ENCODE peak calls at places on chromosomes 11 and 22, in nine cellular contexts. One of them, this sample, is unnamed.
A peak's percentile ranks its signal among the peaks of the same experiment; 100 is the strongest.

GRCh38 chr22:48052621-48052890 is 1290.1 kb downstream of the TBC1D22A start:
- DNase-seq in naive thymus-derived CD8-positive, alpha-beta T cell: no peak
- DNase-seq in thoracic aorta: no peak
- DNase-seq in activated CD4-positive, alpha-beta T cell treated with anti-CD3 and anti-CD28 coated beads, Interleukin-2, amount 50 U/mL, for 1 hour: no peak
- DNase-seq in Calu3: no peak
- DNase-seq in pancreas: no peak
- DNase-seq in SJSA1: peak; percentile 25
- DNase-seq in H9: peak; percentile 13
- DNase-seq in hepatocyte: no peak
- DNase-seq in this sample: no peak

GRCh38 chr11:107756553-107756952 is 44.7 kb upstream of the SLN start:
- DNase-seq in naive thymus-derived CD8-positive, alpha-beta T cell: no peak
- DNase-seq in thoracic aorta: no peak
- DNase-seq in activated CD4-positive, alpha-beta T cell treated with anti-CD3 and anti-CD28 coated beads, Interleukin-2, amount 50 U/mL, for 1 hour: no peak
- DNase-seq in Calu3: no peak
- DNase-seq in pancreas: no peak
- DNase-seq in SJSA1: no peak
- DNase-seq in H9: no peak
- DNase-seq in hepatocyte: no peak
- DNase-seq in this sample: no peak

GRCh38 chr11:44018127-44018521 is 29.7 kb upstream of the ACCSL start:
- DNase-seq in naive thymus-derived CD8-positive, alpha-beta T cell: no peak
- DNase-seq in thoracic aorta: no peak
- DNase-seq in activated CD4-positive, alpha-beta T cell treated with anti-CD3 and anti-CD28 coated beads, Interleukin-2, amount 50 U/mL, for 1 hour: no peak
- DNase-seq in Calu3: no peak
- DNase-seq in pancreas: no peak
- DNase-seq in SJSA1: peak; percentile 42
- DNase-seq in H9: peak; percentile 22
- DNase-seq in hepatocyte: no peak
- DNase-seq in this sample: no peak

GRCh38 chr11:33208150-33208549 is 46.9 kb upstream of the CSTF3 start:
- DNase-seq in naive thymus-derived CD8-positive, alpha-beta T cell: no peak
- DNase-seq in thoracic aorta: no peak
- DNase-seq in activated CD4-positive, alpha-beta T cell treated with anti-CD3 and anti-CD28 coated beads, Interleukin-2, amount 50 U/mL, for 1 hour: no peak
- DNase-seq in Calu3: no peak
- DNase-seq in pancreas: no peak
- DNase-seq in SJSA1: no peak
- DNase-seq in H9: no peak
- DNase-seq in hepatocyte: no peak
- DNase-seq in this sample: no peak

GRCh38 chr22:46119093-46119728 is 31.1 kb upstream of the PPARA start:
- DNase-seq in naive thymus-derived CD8-positive, alpha-beta T cell: no peak
- DNase-seq in thoracic aorta: no peak
- DNase-seq in activated CD4-positive, alpha-beta T cell treated with anti-CD3 and anti-CD28 coated beads, Interleukin-2, amount 50 U/mL, for 1 hour: no peak
- DNase-seq in Calu3: no peak
- DNase-seq in pancreas: no peak
- DNase-seq in SJSA1: no peak
- DNase-seq in H9: no peak
- DNase-seq in hepatocyte: no peak
- DNase-seq in this sample: no peak

GRCh38 chr11:18700375-18700774 is 1.8 kb downstream of the TMEM86A start:
- DNase-seq in naive thymus-derived CD8-positive, alpha-beta T cell: no peak
- DNase-seq in thoracic aorta: no peak
- DNase-seq in activated CD4-positive, alpha-beta T cell treated with anti-CD3 and anti-CD28 coated beads, Interleukin-2, amount 50 U/mL, for 1 hour: no peak
- DNase-seq in Calu3: peak; percentile 51
- DNase-seq in pancreas: no peak
- DNase-seq in SJSA1: no peak
- DNase-seq in H9: no peak
- DNase-seq in hepatocyte: no peak
- DNase-seq in this sample: no peak

GRCh38 chr11:38543311-38543710 is 1945.3 kb upstream of the RAG2 start:
- DNase-seq in naive thymus-derived CD8-positive, alpha-beta T cell: no peak
- DNase-seq in thoracic aorta: no peak
- DNase-seq in activated CD4-positive, alpha-beta T cell treated with anti-CD3 and anti-CD28 coated beads, Interleukin-2, amount 50 U/mL, for 1 hour: no peak
- DNase-seq in Calu3: no peak
- DNase-seq in pancreas: no peak
- DNase-seq in SJSA1: peak; percentile 48
- DNase-seq in H9: no peak
- DNase-seq in hepatocyte: no peak
- DNase-seq in this sample: no peak

GRCh38 chr11:114776956-114777355 is 98.6 kb downstream of the NXPE2 start:
- DNase-seq in naive thymus-derived CD8-positive, alpha-beta T cell: no peak
- DNase-seq in thoracic aorta: no peak
- DNase-seq in activated CD4-positive, alpha-beta T cell treated with anti-CD3 and anti-CD28 coated beads, Interleukin-2, amount 50 U/mL, for 1 hour: no peak
- DNase-seq in Calu3: no peak
- DNase-seq in pancreas: no peak
- DNase-seq in SJSA1: no peak
- DNase-seq in H9: no peak
- DNase-seq in hepatocyte: no peak
- DNase-seq in this sample: no peak

GRCh38 chr11:35419713-35420333 is 465 bp upstream of the SLC1A2 start:
- DNase-seq in naive thymus-derived CD8-positive, alpha-beta T cell: no peak
- DNase-seq in thoracic aorta: no peak
- DNase-seq in activated CD4-positive, alpha-beta T cell treated with anti-CD3 and anti-CD28 coated beads, Interleukin-2, amount 50 U/mL, for 1 hour: no peak
- DNase-seq in Calu3: no peak
- DNase-seq in pancreas: peak; percentile 24
- DNase-seq in SJSA1: no peak
- DNase-seq in H9: no peak
- DNase-seq in hepatocyte: no peak
- DNase-seq in this sample: no peak

GRCh38 chr11:11074686-11075370 is 217.0 kb upstream of the ZBED5 start:
- DNase-seq in naive thymus-derived CD8-positive, alpha-beta T cell: no peak
- DNase-seq in thoracic aorta: no peak
- DNase-seq in activated CD4-positive, alpha-beta T cell treated with anti-CD3 and anti-CD28 coated beads, Interleukin-2, amount 50 U/mL, for 1 hour: no peak
- DNase-seq in Calu3: no peak
- DNase-seq in pancreas: no peak
- DNase-seq in SJSA1: no peak
- DNase-seq in H9: no peak
- DNase-seq in hepatocyte: no peak
- DNase-seq in this sample: no peak

GRCh38 chr11:76159983-76160661 is 46.2 kb downstream of the WNT11 start:
- DNase-seq in naive thymus-derived CD8-positive, alpha-beta T cell: no peak
- DNase-seq in thoracic aorta: no peak
- DNase-seq in activated CD4-positive, alpha-beta T cell treated with anti-CD3 and anti-CD28 coated beads, Interleukin-2, amount 50 U/mL, for 1 hour: no peak
- DNase-seq in Calu3: no peak
- DNase-seq in pancreas: peak; percentile 62
- DNase-seq in SJSA1: no peak
- DNase-seq in H9: no peak
- DNase-seq in hepatocyte: no peak
- DNase-seq in this sample: no peak

GRCh38 chr11:75768909-75769771 is 562 bp downstream of the DGAT2 start:
- DNase-seq in naive thymus-derived CD8-positive, alpha-beta T cell: peak; percentile 3
- DNase-seq in thoracic aorta: no peak
- DNase-seq in activated CD4-positive, alpha-beta T cell treated with anti-CD3 and anti-CD28 coated beads, Interleukin-2, amount 50 U/mL, for 1 hour: no peak
- DNase-seq in Calu3: no peak
- DNase-seq in pancreas: no peak
- DNase-seq in SJSA1: no peak
- DNase-seq in H9: peak; percentile 39
- DNase-seq in hepatocyte: no peak
- DNase-seq in this sample: no peak

GRCh38 chr11:47241740-47242400 is 6.7 kb downstream of the ACP2 start:
- DNase-seq in naive thymus-derived CD8-positive, alpha-beta T cell: no peak
- DNase-seq in thoracic aorta: no peak
- DNase-seq in activated CD4-positive, alpha-beta T cell treated with anti-CD3 and anti-CD28 coated beads, Interleukin-2, amount 50 U/mL, for 1 hour: no peak
- DNase-seq in Calu3: no peak
- DNase-seq in pancreas: no peak
- DNase-seq in SJSA1: no peak
- DNase-seq in H9: no peak
- DNase-seq in hepatocyte: no peak
- DNase-seq in this sample: no peak

GRCh38 chr22:30284172-30284571 is 5.1 kb downstream of the CASTOR1 start:
- DNase-seq in naive thymus-derived CD8-positive, alpha-beta T cell: no peak
- DNase-seq in thoracic aorta: no peak
- DNase-seq in activated CD4-positive, alpha-beta T cell treated with anti-CD3 and anti-CD28 coated beads, Interleukin-2, amount 50 U/mL, for 1 hour: no peak
- DNase-seq in Calu3: no peak
- DNase-seq in pancreas: peak; percentile 42
- DNase-seq in SJSA1: no peak
- DNase-seq in H9: no peak
- DNase-seq in hepatocyte: no peak
- DNase-seq in this sample: no peak

GRCh38 chr11:124717421-124717785 is 22.3 kb upstream of the NRGN start:
- DNase-seq in naive thymus-derived CD8-positive, alpha-beta T cell: no peak
- DNase-seq in thoracic aorta: no peak
- DNase-seq in activated CD4-positive, alpha-beta T cell treated with anti-CD3 and anti-CD28 coated beads, Interleukin-2, amount 50 U/mL, for 1 hour: no peak
- DNase-seq in Calu3: no peak
- DNase-seq in pancreas: no peak
- DNase-seq in SJSA1: no peak
- DNase-seq in H9: no peak
- DNase-seq in hepatocyte: no peak
- DNase-seq in this sample: no peak

GRCh38 chr11:83681045-83681781 is 395.0 kb upstream of the CCDC90B start:
- DNase-seq in naive thymus-derived CD8-positive, alpha-beta T cell: no peak
- DNase-seq in thoracic aorta: no peak
- DNase-seq in activated CD4-positive, alpha-beta T cell treated with anti-CD3 and anti-CD28 coated beads, Interleukin-2, amount 50 U/mL, for 1 hour: no peak
- DNase-seq in Calu3: no peak
- DNase-seq in pancreas: no peak
- DNase-seq in SJSA1: no peak
- DNase-seq in H9: no peak
- DNase-seq in hepatocyte: no peak
- DNase-seq in this sample: no peak

GRCh38 chr11:57213282-57214086 is 23.6 kb downstream of the APLNR start:
- DNase-seq in naive thymus-derived CD8-positive, alpha-beta T cell: no peak
- DNase-seq in thoracic aorta: no peak
- DNase-seq in activated CD4-positive, alpha-beta T cell treated with anti-CD3 and anti-CD28 coated beads, Interleukin-2, amount 50 U/mL, for 1 hour: no peak
- DNase-seq in Calu3: no peak
- DNase-seq in pancreas: no peak
- DNase-seq in SJSA1: no peak
- DNase-seq in H9: peak; percentile 72
- DNase-seq in hepatocyte: peak; percentile 40
- DNase-seq in this sample: no peak

GRCh38 chr11:50072226-50073112 is 39.8 kb downstream of the OR4C45 start:
- DNase-seq in naive thymus-derived CD8-positive, alpha-beta T cell: no peak
- DNase-seq in thoracic aorta: no peak
- DNase-seq in activated CD4-positive, alpha-beta T cell treated with anti-CD3 and anti-CD28 coated beads, Interleukin-2, amount 50 U/mL, for 1 hour: no peak
- DNase-seq in Calu3: no peak
- DNase-seq in pancreas: no peak
- DNase-seq in SJSA1: no peak
- DNase-seq in H9: no peak
- DNase-seq in hepatocyte: no peak
- DNase-seq in this sample: no peak

This sample was measured in central memory CD4-positive, alpha-beta T cell.